ENCODE peak calls at places on chromosomes 1 and 21, in eight cellular contexts. E is D341Med, K is neural crest cell, D is sciatic nerve, A is heart right ventricle, Q is EL, U is iris pigment epithelial cell, L is BJ. F is an unnamed sample.

GRCh38 chr1:178594133-178594532 is 81.2 kb downstream of the TEX35 start:
- DNase-seq in D (no peak), U (no peak), K (no peak), E (no peak), Q (no peak), L (no peak), A (peak; percentile 37), F (no peak)

GRCh38 chr1:58409826-58410225 is 136.7 kb downstream of the OMA1 start:
- DNase-seq in U (no peak), E (no peak), K (no peak), L (peak; percentile 96), D (no peak), Q (peak; percentile 87), A (no peak), F (peak; percentile 98)

GRCh38 chr1:245205396-245205795 is 50.6 kb downstream of the KIF26B start:
- DNase-seq in K (no peak), Q (no peak), A (no peak), D (no peak), E (no peak), L (no peak), U (no peak), F (peak; percentile 27)

GRCh38 chr1:14924455-14925325 is 228.9 kb upstream of the TMEM51 start:
- DNase-seq in K (peak; percentile 23), A (peak; percentile 61), D (no peak), Q (peak; percentile 59), U (peak; percentile 68), L (no peak), E (peak; percentile 72), F (peak; percentile 63)

GRCh38 chr1:35574655-35575400 is 1.7 kb downstream of the TFAP2E start:
- DNase-seq in E (no peak), D (no peak), U (no peak), A (no peak), L (no peak), Q (no peak), K (no peak), F (no peak)

GRCh38 chr21:17834639-17835354 is 15.6 kb upstream of the C21orf91 start:
- DNase-seq in Q (no peak), U (no peak), A (no peak), K (no peak), L (no peak), E (no peak), D (no peak), F (no peak)

GRCh38 chr1:170426596-170426995 is 105.4 kb upstream of the GORAB start:
- DNase-seq in D (no peak), A (no peak), K (no peak), L (no peak), U (no peak), Q (no peak), E (no peak), F (no peak)

GRCh38 chr1:195604287-195604686 is 1004.0 kb downstream of the KCNT2 start:
- DNase-seq in U (peak; percentile 31), L (peak; percentile 12), K (no peak), A (no peak), E (no peak), D (no peak), Q (peak; percentile 89), F (peak; percentile 88)

GRCh38 chr1:164725401-164725800 is 166.4 kb downstream of the PBX1 start:
- DNase-seq in U (peak; percentile 65), K (no peak), D (no peak), L (peak; percentile 76), A (no peak), E (no peak), Q (no peak), F (peak; percentile 79)

GRCh38 chr1:220370041-220370700 is 97.9 kb upstream of the RAB3GAP2 start:
- DNase-seq in Q (peak; percentile 87), L (peak; percentile 95), A (no peak), E (peak; percentile 55), U (peak; percentile 88), K (no peak), D (no peak), F (peak; percentile 95)

F was measured in EH.